ENCODE peak calls at places on chromosomes 13 and 19, in four cellular contexts. U, J, A and B are unnamed samples.

GRCh38 chr19:13902993-13903555 is 2.8 kb downstream of the BRME1 start:
- DNase-seq in U (no peak), J (no peak), A (no peak), B (no peak)

GRCh38 chr19:21023901-21024300 is 3.4 kb downstream of the ZNF430 start:
- DNase-seq in U (no peak), J (no peak), A (peak), B (no peak)

GRCh38 chr19:18135712-18136584 is 17.0 kb upstream of the PIK3R2 start:
- DNase-seq in U (no peak), J (no peak), A (no peak), B (no peak)

GRCh38 chr19:18007939-18008673 is at the start of gene ARRDC2:
- DNase-seq in U (peak), J (peak), A (peak), B (peak)

GRCh38 chr13:30906411-30906990 is 430 bp downstream of the MEDAG start:
- DNase-seq in U (no peak), J (peak), A (no peak), B (peak)

GRCh38 chr13:111114362-111115050 is 604 bp upstream of the ARHGEF7 start:
- DNase-seq in U (peak), J (peak), A (no peak), B (peak)

GRCh38 chr19:53507523-53508442 is 30.2 kb upstream of the ZNF331 start:
- DNase-seq in U (no peak), J (no peak), A (no peak), B (no peak)

GRCh38 chr19:18814063-18814462 is 17.7 kb upstream of the UPF1 start:
- DNase-seq in U (no peak), J (no peak), A (no peak), B (peak)

GRCh38 chr13:18943273-18943672 is 238.4 kb downstream of the TUBA3C start:
- DNase-seq in U (no peak), J (no peak), A (no peak), B (no peak)

GRCh38 chr13:104006625-104007061 is 940.4 kb upstream of the SLC10A2 start:
- DNase-seq in U (no peak), J (peak), A (no peak), B (no peak)

GRCh38 chr19:29749450-29749849 is 34.4 kb upstream of the C19orf12 start:
- DNase-seq in U (no peak), J (no peak), A (no peak), B (no peak)

GRCh38 chr13:75461314-75461713 is 20.7 kb downstream of the TBC1D4 start:
- DNase-seq in U (no peak), J (no peak), A (no peak), B (no peak)

GRCh38 chr13:113468461-113469147 is 15.3 kb upstream of the ADPRHL1 start:
- DNase-seq in U (no peak), J (no peak), A (no peak), B (no peak)

GRCh38 chr13:70568571-70568970 is 460.3 kb upstream of the KLHL1 start:
- DNase-seq in U (no peak), J (peak), A (no peak), B (no peak)

GRCh38 chr19:44050740-44051653 is 839 bp upstream of the ZNF223 start:
- DNase-seq in U (peak), J (no peak), A (no peak), B (peak)

GRCh38 chr13:83940742-83941141 is 58.5 kb upstream of the SLITRK1 start:
- DNase-seq in U (no peak), J (no peak), A (no peak), B (no peak)

GRCh38 chr13:106847049-106847448 is 279.1 kb upstream of the ARGLU1 start:
- DNase-seq in U (no peak), J (no peak), A (no peak), B (no peak)

GRCh38 chr19:2215281-2215751 is 20.8 kb downstream of the PLEKHJ1 start:
- DNase-seq in U (peak), J (no peak), A (no peak), B (no peak)

GRCh38 chr19:16457195-16457953 is 14.4 kb downstream of the EPS15L1 start:
- DNase-seq in U (no peak), J (peak), A (no peak), B (no peak)

GRCh38 chr19:11410682-11411081 is 8.4 kb downstream of the RGL3 start:
- DNase-seq in U (no peak), J (no peak), A (no peak), B (no peak)

GRCh38 chr13:75687145-75687763 is 51.1 kb downstream of the LMO7 start:
- DNase-seq in U (peak), J (peak), A (no peak), B (no peak)

GRCh38 chr13:30685320-30685859 is 50.0 kb upstream of the ALOX5AP start:
- DNase-seq in U (no peak), J (no peak), A (no peak), B (no peak)

GRCh38 chr19:45899253-45899652 is 3.2 kb downstream of the MYPOP start:
- DNase-seq in U (no peak), J (no peak), A (no peak), B (no peak)

GRCh38 chr13:21218351-21219043 is 42.0 kb downstream of the MRPL57 start:
- DNase-seq in U (no peak), J (no peak), A (no peak), B (no peak)

GRCh38 chr19:11693505-11694499 is 44.9 kb downstream of the ZNF823 start:
- DNase-seq in U (peak), J (peak), A (peak), B (no peak)

GRCh38 chr19:2014081-2014693 is 1.3 kb downstream of the BTBD2 start:
- DNase-seq in U (no peak), J (no peak), A (no peak), B (no peak)

GRCh38 chr19:12272980-12273901 is 21.4 kb downstream of the ZNF44 start:
- DNase-seq in U (no peak), J (no peak), A (no peak), B (no peak)

GRCh38 chr13:96779691-96780090 is 214.6 kb downstream of the OXGR1 start:
- DNase-seq in U (no peak), J (no peak), A (no peak), B (no peak)

GRCh38 chr19:14158276-14159023 is 22.1 kb upstream of the ASF1B start:
- DNase-seq in U (no peak), J (no peak), A (no peak), B (no peak)

GRCh38 chr19:50331187-50332013 is 2.2 kb upstream of the KCNC3 start:
- DNase-seq in U (no peak), J (no peak), A (no peak), B (no peak)

GRCh38 chr13:95929430-95929829 is 123.8 kb downstream of the UGGT2 start:
- DNase-seq in U (no peak), J (no peak), A (no peak), B (no peak)

GRCh38 chr13:26498524-26499208 is 58.8 kb upstream of the WASF3 start:
- DNase-seq in U (no peak), J (no peak), A (no peak), B (no peak)

GRCh38 chr13:89891416-89891815 is 1456.1 kb upstream of the MIR17HG start:
- DNase-seq in U (no peak), J (no peak), A (no peak), B (no peak)

GRCh38 chr13:69010789-69011188 is 1096.8 kb upstream of the ATXN8OS start:
- DNase-seq in U (no peak), J (no peak), A (no peak), B (no peak)

GRCh38 chr13:99800004-99800403 is 171.6 kb downstream of the ZIC5 start:
- DNase-seq in U (no peak), J (no peak), A (no peak), B (peak)

GRCh38 chr13:113802090-113802531 is 43.1 kb downstream of the TMEM255B start:
- DNase-seq in U (no peak), J (peak), A (peak), B (peak)

GRCh38 chr13:59843040-59843439 is 320.7 kb downstream of the DIAPH3 start:
- DNase-seq in U (no peak), J (no peak), A (no peak), B (no peak)

GRCh38 chr13:50531917-50532899 is 311.3 kb downstream of the DLEU7 start:
- DNase-seq in U (no peak), J (no peak), A (no peak), B (no peak)

GRCh38 chr13:30133554-30133912 is 173.8 kb downstream of the KATNAL1 start:
- DNase-seq in U (no peak), J (no peak), A (no peak), B (no peak)

GRCh38 chr13:66887088-66887487 is 343.0 kb downstream of the PCDH9 start:
- DNase-seq in U (peak), J (no peak), A (no peak), B (no peak)